ENCODE peak calls at places on chromosomes 6 and 20, in four cellular contexts. Y, K, B and E are unnamed samples.

GRCh38 chr20:8568068-8568467 is 436.0 kb downstream of the PLCB1 start:
- DNase-seq in Y (no peak), K (no peak), B (no peak), E (no peak)

GRCh38 chr6:30159988-30160387 is 1.0 kb downstream of the TRIM10 start:
- DNase-seq in Y (no peak), K (no peak), B (no peak), E (no peak)

GRCh38 chr6:90892271-90892670 is 305.4 kb upstream of the MAP3K7 start:
- DNase-seq in Y (no peak), K (no peak), B (no peak), E (no peak)

GRCh38 chr6:127191716-127192115 is 73.2 kb downstream of the RSPO3 start:
- DNase-seq in Y (no peak), K (peak; percentile 28), B (no peak), E (peak; percentile 72)

GRCh38 chr6:138944412-138944811 is 43.6 kb downstream of the REPS1 start:
- DNase-seq in Y (no peak), K (peak; percentile 87), B (no peak), E (peak; percentile 9)

GRCh38 chr20:53623454-53624206 is 30.0 kb upstream of the ZNF217 start:
- DNase-seq in Y (peak; percentile 56), K (peak; percentile 69), B (peak; percentile 64), E (peak; percentile 84)

GRCh38 chr6:152874846-152875568 is 107.8 kb downstream of the FBXO5 start:
- DNase-seq in Y (no peak), K (no peak), B (no peak), E (no peak)

GRCh38 chr6:161169690-161170089 is 104.2 kb downstream of the AGPAT4 start:
- DNase-seq in Y (no peak), K (peak; percentile 22), B (no peak), E (no peak)

GRCh38 chr20:44728835-44729342 is 13.7 kb downstream of the CCN5 start:
- DNase-seq in Y (peak; percentile 64), K (peak; percentile 98), B (peak; percentile 71), E (peak; percentile 98)

GRCh38 chr20:15756401-15756800 is 816.8 kb downstream of the KIF16B start:
- DNase-seq in Y (no peak), K (no peak), B (no peak), E (no peak)
- H3K9me3 ChIP-seq in Y (no peaks in the 10 kb centered on the region), K (no peaks in the 10 kb centered on the region), B (no peaks in the 10 kb centered on the region), E (no peaks in the 10 kb centered on the region)

GRCh38 chr20:48267825-48268615 is 482.7 kb upstream of the SULF2 start:
- DNase-seq in Y (no peak), K (no peak), B (no peak), E (no peak)

GRCh38 chr20:48266571-48266970 is 481.3 kb upstream of the SULF2 start:
- DNase-seq in Y (no peak), K (no peak), B (no peak), E (no peak)

GRCh38 chr20:48262955-48263354 is 477.7 kb upstream of the SULF2 start:
- DNase-seq in Y (no peak), K (no peak), B (no peak), E (no peak)

GRCh38 chr20:48262396-48262795 is 477.1 kb upstream of the SULF2 start:
- DNase-seq in Y (no peak), K (no peak), B (no peak), E (no peak)

DNA sequence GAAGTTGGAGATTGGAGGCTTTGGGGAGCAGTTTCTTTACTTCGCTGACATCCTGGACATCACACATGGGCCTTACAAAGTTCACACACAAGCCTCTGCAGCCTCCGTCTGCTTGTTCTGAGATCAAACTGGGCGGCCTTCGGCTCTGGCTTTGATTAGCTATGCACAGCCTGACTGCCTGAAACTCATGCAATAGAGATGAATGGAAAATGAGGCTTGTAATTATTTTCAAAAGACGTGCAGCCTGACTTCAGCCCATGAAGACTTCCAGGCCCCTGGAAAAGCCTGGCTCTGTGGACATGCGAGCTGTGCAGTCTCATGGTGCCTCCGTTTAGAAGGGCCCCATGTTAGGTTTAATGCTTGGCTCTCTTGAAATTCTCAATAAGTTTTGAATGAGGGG is 480.5 kb upstream of the SULF2 start:
- DNase-seq in Y (no peak), K (no peak), B (no peak), E (no peak)
- H3K9me3 ChIP-seq in Y (peaks cover 3% of the 10 kb centered on the region), K (no peaks in the 10 kb centered on the region), B (no peaks in the 10 kb centered on the region), E (no peaks in the 10 kb centered on the region)

GRCh38 chr6:22392711-22393110 is 95.9 kb upstream of the PRL start:
- DNase-seq in Y (no peak), K (no peak), B (no peak), E (peak; percentile 39)
- H3K9me3 ChIP-seq in Y (peaks cover 12% of the 10 kb centered on the region), K (no peaks in the 10 kb centered on the region), B (no peaks in the 10 kb centered on the region), E (no peaks in the 10 kb centered on the region)

GRCh38 chr6:28323813-28324424 is 12.0 kb downstream of the ZSCAN31 start:
- DNase-seq in Y (no peak), K (no peak), B (no peak), E (no peak)
- H3K9me3 ChIP-seq in Y (peaks cover 55% of the 10 kb centered on the region), K (peaks cover 19% of the 10 kb centered on the region), B (peaks cover 24% of the 10 kb centered on the region), E (peaks cover 2% of the 10 kb centered on the region)

GRCh38 chr20:42277203-42277602 is 659.0 kb upstream of the CHD6 start:
- DNase-seq in Y (no peak), K (no peak), B (no peak), E (no peak)

GRCh38 chr20:42281801-42282200 is 663.6 kb upstream of the CHD6 start:
- DNase-seq in Y (no peak), K (no peak), B (no peak), E (no peak)

GRCh38 chr20:42272516-42272915 is 654.3 kb upstream of the CHD6 start:
- DNase-seq in Y (no peak), K (no peak), B (no peak), E (no peak)

GRCh38 chr20:42274977-42275376 is 656.8 kb upstream of the CHD6 start:
- DNase-seq in Y (no peak), K (no peak), B (no peak), E (no peak)

GRCh38 chr20:42276718-42277117 is 658.5 kb upstream of the CHD6 start:
- DNase-seq in Y (no peak), K (no peak), B (no peak), E (no peak)
- H3K9me3 ChIP-seq in Y (no peaks in the 10 kb centered on the region), K (peaks cover 27% of the 10 kb centered on the region), B (no peaks in the 10 kb centered on the region), E (no peaks in the 10 kb centered on the region)

DNA sequence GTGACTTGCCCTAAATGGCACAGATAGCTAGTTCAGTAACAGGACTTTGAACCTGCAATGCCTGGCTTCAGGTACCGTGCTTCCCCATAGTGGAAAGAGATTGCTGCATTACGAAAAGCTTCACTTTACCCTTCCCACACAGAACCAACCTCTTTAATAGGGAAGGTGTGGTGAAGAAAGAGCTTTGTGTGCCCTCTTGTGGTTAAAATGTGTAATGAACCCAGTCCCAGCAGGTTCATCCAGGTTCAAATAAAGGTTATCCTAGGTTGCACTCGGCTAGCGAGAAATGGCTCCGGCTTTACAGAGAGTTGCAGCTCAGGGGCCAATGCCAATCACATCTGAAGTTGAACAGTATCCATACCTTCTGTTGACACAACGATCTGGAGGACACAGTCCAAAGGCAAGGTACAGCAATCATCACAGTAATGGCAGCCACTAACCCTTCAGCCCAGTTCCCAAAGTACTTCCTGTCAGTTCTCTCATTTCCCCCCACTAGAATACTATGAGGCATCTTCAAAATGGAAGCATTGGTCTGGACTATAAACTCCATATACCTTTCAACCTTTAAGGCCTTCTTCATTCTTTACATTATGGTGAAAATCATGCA is 3.0 kb downstream of the DEFB115 start:
- DNase-seq in Y (no peak), K (peak; percentile 8), B (no peak), E (no peak)
- H3K9me3 ChIP-seq in Y (peaks cover 16% of the 10 kb centered on the region), K (peaks cover 5% of the 10 kb centered on the region), B (peaks cover 66% of the 10 kb centered on the region), E (no peaks in the 10 kb centered on the region)

DNA sequence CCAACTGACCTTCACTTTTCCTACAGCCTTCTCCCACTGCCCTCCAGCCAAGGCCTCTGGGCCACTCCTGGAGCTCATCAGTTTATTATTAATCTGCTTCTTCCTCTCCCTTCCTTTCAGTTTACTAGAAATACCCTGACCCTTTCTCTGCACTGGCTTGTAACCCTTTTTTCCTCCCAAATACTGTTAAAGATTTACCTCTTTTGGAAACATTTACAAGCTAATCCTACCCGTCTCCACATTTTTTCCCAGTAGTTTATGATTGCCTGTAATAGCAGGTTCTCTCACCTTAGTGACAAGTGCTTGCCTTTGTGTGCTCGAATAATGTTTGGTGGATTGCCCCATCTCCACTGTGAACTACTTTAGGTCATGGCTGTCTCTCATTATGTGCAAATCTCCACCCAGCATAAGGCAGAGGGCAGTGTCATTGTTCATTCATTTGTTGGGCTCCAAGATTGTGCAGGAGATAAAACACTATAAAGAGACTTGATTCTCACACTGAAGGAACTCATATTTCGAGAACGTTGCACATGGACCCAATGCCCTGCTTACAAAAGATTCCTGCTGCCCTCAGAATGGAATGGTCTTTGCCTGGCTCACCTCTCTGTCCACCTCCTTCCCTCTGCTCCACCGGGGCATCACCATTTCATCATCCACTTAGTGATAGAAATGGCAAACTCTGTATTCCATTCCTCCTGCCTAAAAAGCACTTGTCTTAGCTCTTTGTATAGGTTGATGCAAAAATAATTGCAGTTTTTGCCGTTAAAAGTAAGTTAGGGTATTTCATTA is 491.1 kb downstream of the UTRN start:
- DNase-seq in Y (no peak), K (no peak), B (no peak), E (no peak)
- H3K9me3 ChIP-seq in Y (no peaks in the 10 kb centered on the region), K (no peaks in the 10 kb centered on the region), B (no peaks in the 10 kb centered on the region), E (no peaks in the 10 kb centered on the region)

GRCh38 chr6:57329933-57330332 is 12.5 kb downstream of the PRIM2 start:
- DNase-seq in Y (no peak), K (no peak), B (no peak), E (no peak)
- H3K9me3 ChIP-seq in Y (peaks cover 50% of the 10 kb centered on the region), K (peaks cover 4% of the 10 kb centered on the region), B (peaks cover 28% of the 10 kb centered on the region), E (peaks cover 19% of the 10 kb centered on the region)

GRCh38 chr20:60313609-60314008 is 355.4 kb downstream of the CDH26 start:
- DNase-seq in Y (no peak), K (no peak), B (no peak), E (no peak)
- H3K9me3 ChIP-seq in Y (no peaks in the 10 kb centered on the region), K (no peaks in the 10 kb centered on the region), B (no peaks in the 10 kb centered on the region), E (no peaks in the 10 kb centered on the region)

GRCh38 chr20:57003012-57003411 is 263.4 kb downstream of the BMP7 start:
- DNase-seq in Y (no peak), K (no peak), B (no peak), E (no peak)
- H3K9me3 ChIP-seq in Y (peaks cover 22% of the 10 kb centered on the region), K (peaks cover 4% of the 10 kb centered on the region), B (peaks cover 6% of the 10 kb centered on the region), E (peaks cover 2% of the 10 kb centered on the region)